ENCODE peak calls at places on chromosomes 12 and 14, in ten cellular contexts. One of them, this sample, is unnamed.

GRCh38 chr12:130183585-130184370 is 21.5 kb downstream of the FZD10 start:
- DNase-seq in stimulated activated naive B cell treated with anti-CD40 and anti-IgM and Interleukin-4, amounts not matched to agents 10 μg/mL and 1 μg/mL and 100 μg/mL, for 72 hours: no peak
- DNase-seq in NCI-H1105 treated with DMSO at 0.1 percent for 48 hours: no peak
- DNase-seq in spleen: no peak
- DNase-seq in NCI-H510A: no peak
- DNase-seq in transverse colon: no peak
- DNase-seq in T-helper 9 cell: no peak
- DNase-seq in nucleus accumbens: no peak
- DNase-seq in HT-29: no peak
- DNase-seq in CD4-positive, CD25-positive, alpha-beta regulatory T cell: no peak
- DNase-seq in this sample: no peak

GRCh38 chr12:126537961-126538530 is 1472.8 kb downstream of the AACS start:
- DNase-seq in transverse colon: no peak
- DNase-seq in nucleus accumbens: no peak
- DNase-seq in CD4-positive, CD25-positive, alpha-beta regulatory T cell: no peak
- DNase-seq in HT-29: no peak
- DNase-seq in NCI-H1105 treated with DMSO at 0.1 percent for 48 hours: no peak
- DNase-seq in spleen: no peak
- DNase-seq in stimulated activated naive B cell treated with anti-CD40 and anti-IgM and Interleukin-4, amounts not matched to agents 10 μg/mL and 1 μg/mL and 100 μg/mL, for 72 hours: no peak
- DNase-seq in T-helper 9 cell: no peak
- DNase-seq in NCI-H510A: no peak
- DNase-seq in this sample: no peak

GRCh38 chr14:24436355-24437019 is 6.1 kb downstream of the SDR39U1 start:
- DNase-seq in spleen: no peak
- DNase-seq in NCI-H510A: peak
- DNase-seq in transverse colon: no peak
- DNase-seq in HT-29: peak
- DNase-seq in nucleus accumbens: peak
- DNase-seq in CD4-positive, CD25-positive, alpha-beta regulatory T cell: peak
- DNase-seq in T-helper 9 cell: no peak
- DNase-seq in stimulated activated naive B cell treated with anti-CD40 and anti-IgM and Interleukin-4, amounts not matched to agents 10 μg/mL and 1 μg/mL and 100 μg/mL, for 72 hours: no peak
- DNase-seq in NCI-H1105 treated with DMSO at 0.1 percent for 48 hours: peak
- DNase-seq in this sample: no peak

GRCh38 chr12:10717410-10717809 is 5.7 kb downstream of the YBX3 start:
- DNase-seq in CD4-positive, CD25-positive, alpha-beta regulatory T cell: no peak
- DNase-seq in NCI-H510A: no peak
- DNase-seq in transverse colon: no peak
- DNase-seq in nucleus accumbens: no peak
- DNase-seq in spleen: no peak
- DNase-seq in HT-29: no peak
- DNase-seq in T-helper 9 cell: no peak
- DNase-seq in NCI-H1105 treated with DMSO at 0.1 percent for 48 hours: peak
- DNase-seq in stimulated activated naive B cell treated with anti-CD40 and anti-IgM and Interleukin-4, amounts not matched to agents 10 μg/mL and 1 μg/mL and 100 μg/mL, for 72 hours: no peak
- DNase-seq in this sample: no peak

GRCh38 chr12:26130728-26131127 is 5.9 kb upstream of the BHLHE41 start:
- DNase-seq in T-helper 9 cell: no peak
- DNase-seq in CD4-positive, CD25-positive, alpha-beta regulatory T cell: no peak
- DNase-seq in NCI-H510A: no peak
- DNase-seq in spleen: no peak
- DNase-seq in transverse colon: no peak
- DNase-seq in NCI-H1105 treated with DMSO at 0.1 percent for 48 hours: no peak
- DNase-seq in stimulated activated naive B cell treated with anti-CD40 and anti-IgM and Interleukin-4, amounts not matched to agents 10 μg/mL and 1 μg/mL and 100 μg/mL, for 72 hours: no peak
- DNase-seq in HT-29: no peak
- DNase-seq in nucleus accumbens: no peak
- DNase-seq in this sample: no peak

GRCh38 chr12:41190360-41190759 is 2.2 kb downstream of the PDZRN4 start:
- DNase-seq in stimulated activated naive B cell treated with anti-CD40 and anti-IgM and Interleukin-4, amounts not matched to agents 10 μg/mL and 1 μg/mL and 100 μg/mL, for 72 hours: no peak
- DNase-seq in transverse colon: no peak
- DNase-seq in NCI-H1105 treated with DMSO at 0.1 percent for 48 hours: peak
- DNase-seq in NCI-H510A: no peak
- DNase-seq in HT-29: no peak
- DNase-seq in T-helper 9 cell: no peak
- DNase-seq in CD4-positive, CD25-positive, alpha-beta regulatory T cell: no peak
- DNase-seq in nucleus accumbens: no peak
- DNase-seq in spleen: no peak
- DNase-seq in this sample: no peak

GRCh38 chr12:55060470-55060869 is 40.7 kb downstream of the NEUROD4 start:
- DNase-seq in HT-29: no peak
- DNase-seq in stimulated activated naive B cell treated with anti-CD40 and anti-IgM and Interleukin-4, amounts not matched to agents 10 μg/mL and 1 μg/mL and 100 μg/mL, for 72 hours: peak
- DNase-seq in nucleus accumbens: no peak
- DNase-seq in CD4-positive, CD25-positive, alpha-beta regulatory T cell: no peak
- DNase-seq in NCI-H1105 treated with DMSO at 0.1 percent for 48 hours: no peak
- DNase-seq in T-helper 9 cell: no peak
- DNase-seq in transverse colon: no peak
- DNase-seq in NCI-H510A: no peak
- DNase-seq in spleen: no peak
- DNase-seq in this sample: no peak

GRCh38 chr12:2457215-2458112 is 337.3 kb upstream of the FKBP4 start:
- DNase-seq in NCI-H510A: no peak
- DNase-seq in CD4-positive, CD25-positive, alpha-beta regulatory T cell: no peak
- DNase-seq in HT-29: no peak
- DNase-seq in spleen: no peak
- DNase-seq in transverse colon: no peak
- DNase-seq in NCI-H1105 treated with DMSO at 0.1 percent for 48 hours: no peak
- DNase-seq in nucleus accumbens: no peak
- DNase-seq in stimulated activated naive B cell treated with anti-CD40 and anti-IgM and Interleukin-4, amounts not matched to agents 10 μg/mL and 1 μg/mL and 100 μg/mL, for 72 hours: no peak
- DNase-seq in T-helper 9 cell: no peak
- DNase-seq in this sample: no peak

GRCh38 chr14:80586116-80586515 is 355.4 kb downstream of the CEP128 start:
- DNase-seq in stimulated activated naive B cell treated with anti-CD40 and anti-IgM and Interleukin-4, amounts not matched to agents 10 μg/mL and 1 μg/mL and 100 μg/mL, for 72 hours: no peak
- DNase-seq in spleen: no peak
- DNase-seq in NCI-H510A: no peak
- DNase-seq in CD4-positive, CD25-positive, alpha-beta regulatory T cell: no peak
- DNase-seq in transverse colon: no peak
- DNase-seq in HT-29: no peak
- DNase-seq in nucleus accumbens: no peak
- DNase-seq in T-helper 9 cell: no peak
- DNase-seq in NCI-H1105 treated with DMSO at 0.1 percent for 48 hours: no peak
- DNase-seq in this sample: no peak

GRCh38 chr14:57526942-57527341 is 33.3 kb upstream of the CCDC198 start:
- DNase-seq in stimulated activated naive B cell treated with anti-CD40 and anti-IgM and Interleukin-4, amounts not matched to agents 10 μg/mL and 1 μg/mL and 100 μg/mL, for 72 hours: no peak
- DNase-seq in spleen: no peak
- DNase-seq in NCI-H1105 treated with DMSO at 0.1 percent for 48 hours: no peak
- DNase-seq in NCI-H510A: no peak
- DNase-seq in CD4-positive, CD25-positive, alpha-beta regulatory T cell: no peak
- DNase-seq in nucleus accumbens: no peak
- DNase-seq in HT-29: no peak
- DNase-seq in T-helper 9 cell: no peak
- DNase-seq in transverse colon: no peak
- DNase-seq in this sample: no peak

GRCh38 chr14:69776875-69777453 is 10.0 kb downstream of the SRSF5 start:
- DNase-seq in stimulated activated naive B cell treated with anti-CD40 and anti-IgM and Interleukin-4, amounts not matched to agents 10 μg/mL and 1 μg/mL and 100 μg/mL, for 72 hours: no peak
- DNase-seq in NCI-H1105 treated with DMSO at 0.1 percent for 48 hours: no peak
- DNase-seq in nucleus accumbens: no peak
- DNase-seq in transverse colon: no peak
- DNase-seq in NCI-H510A: no peak
- DNase-seq in T-helper 9 cell: no peak
- DNase-seq in HT-29: no peak
- DNase-seq in spleen: no peak
- DNase-seq in CD4-positive, CD25-positive, alpha-beta regulatory T cell: peak
- DNase-seq in this sample: no peak

GRCh38 chr14:76687611-76688372 is 73.5 kb upstream of the VASH1 start:
- DNase-seq in T-helper 9 cell: no peak
- DNase-seq in transverse colon: peak
- DNase-seq in spleen: no peak
- DNase-seq in NCI-H510A: no peak
- DNase-seq in NCI-H1105 treated with DMSO at 0.1 percent for 48 hours: no peak
- DNase-seq in stimulated activated naive B cell treated with anti-CD40 and anti-IgM and Interleukin-4, amounts not matched to agents 10 μg/mL and 1 μg/mL and 100 μg/mL, for 72 hours: no peak
- DNase-seq in CD4-positive, CD25-positive, alpha-beta regulatory T cell: no peak
- DNase-seq in HT-29: no peak
- DNase-seq in nucleus accumbens: no peak
- DNase-seq in this sample: peak

GRCh38 chr14:50778757-50779483 is 52.0 kb downstream of the NIN start:
- DNase-seq in NCI-H510A: no peak
- DNase-seq in stimulated activated naive B cell treated with anti-CD40 and anti-IgM and Interleukin-4, amounts not matched to agents 10 μg/mL and 1 μg/mL and 100 μg/mL, for 72 hours: no peak
- DNase-seq in T-helper 9 cell: no peak
- DNase-seq in transverse colon: no peak
- DNase-seq in nucleus accumbens: no peak
- DNase-seq in spleen: no peak
- DNase-seq in HT-29: no peak
- DNase-seq in NCI-H1105 treated with DMSO at 0.1 percent for 48 hours: no peak
- DNase-seq in CD4-positive, CD25-positive, alpha-beta regulatory T cell: no peak
- DNase-seq in this sample: no peak

GRCh38 chr14:94481468-94482131 is 5.6 kb upstream of the SERPINA9 start:
- DNase-seq in nucleus accumbens: no peak
- DNase-seq in spleen: no peak
- DNase-seq in NCI-H510A: no peak
- DNase-seq in HT-29: no peak
- DNase-seq in T-helper 9 cell: no peak
- DNase-seq in stimulated activated naive B cell treated with anti-CD40 and anti-IgM and Interleukin-4, amounts not matched to agents 10 μg/mL and 1 μg/mL and 100 μg/mL, for 72 hours: no peak
- DNase-seq in NCI-H1105 treated with DMSO at 0.1 percent for 48 hours: no peak
- DNase-seq in CD4-positive, CD25-positive, alpha-beta regulatory T cell: no peak
- DNase-seq in transverse colon: no peak
- DNase-seq in this sample: no peak

GRCh38 chr12:59365133-59365532 is 230.7 kb upstream of the SLC16A7 start:
- DNase-seq in nucleus accumbens: no peak
- DNase-seq in T-helper 9 cell: no peak
- DNase-seq in NCI-H510A: no peak
- DNase-seq in HT-29: no peak
- DNase-seq in NCI-H1105 treated with DMSO at 0.1 percent for 48 hours: no peak
- DNase-seq in spleen: no peak
- DNase-seq in CD4-positive, CD25-positive, alpha-beta regulatory T cell: no peak
- DNase-seq in transverse colon: no peak
- DNase-seq in stimulated activated naive B cell treated with anti-CD40 and anti-IgM and Interleukin-4, amounts not matched to agents 10 μg/mL and 1 μg/mL and 100 μg/mL, for 72 hours: no peak
- DNase-seq in this sample: no peak

GRCh38 chr14:32762886-32763285 is 175.8 kb upstream of the NPAS3 start:
- DNase-seq in transverse colon: no peak
- DNase-seq in NCI-H510A: no peak
- DNase-seq in NCI-H1105 treated with DMSO at 0.1 percent for 48 hours: no peak
- DNase-seq in nucleus accumbens: no peak
- DNase-seq in spleen: no peak
- DNase-seq in CD4-positive, CD25-positive, alpha-beta regulatory T cell: no peak
- DNase-seq in HT-29: no peak
- DNase-seq in stimulated activated naive B cell treated with anti-CD40 and anti-IgM and Interleukin-4, amounts not matched to agents 10 μg/mL and 1 μg/mL and 100 μg/mL, for 72 hours: no peak
- DNase-seq in T-helper 9 cell: no peak
- DNase-seq in this sample: no peak

GRCh38 chr12:97456792-97457191 is 5.8 kb upstream of the RMST start:
- DNase-seq in NCI-H1105 treated with DMSO at 0.1 percent for 48 hours: peak
- DNase-seq in CD4-positive, CD25-positive, alpha-beta regulatory T cell: no peak
- DNase-seq in transverse colon: no peak
- DNase-seq in stimulated activated naive B cell treated with anti-CD40 and anti-IgM and Interleukin-4, amounts not matched to agents 10 μg/mL and 1 μg/mL and 100 μg/mL, for 72 hours: no peak
- DNase-seq in T-helper 9 cell: no peak
- DNase-seq in HT-29: no peak
- DNase-seq in spleen: no peak
- DNase-seq in nucleus accumbens: no peak
- DNase-seq in NCI-H510A: no peak
- DNase-seq in this sample: no peak

GRCh38 chr12:1575287-1575798 is 19.0 kb downstream of the FBXL14 start:
- DNase-seq in NCI-H510A: no peak
- DNase-seq in T-helper 9 cell: no peak
- DNase-seq in NCI-H1105 treated with DMSO at 0.1 percent for 48 hours: no peak
- DNase-seq in stimulated activated naive B cell treated with anti-CD40 and anti-IgM and Interleukin-4, amounts not matched to agents 10 μg/mL and 1 μg/mL and 100 μg/mL, for 72 hours: no peak
- DNase-seq in CD4-positive, CD25-positive, alpha-beta regulatory T cell: no peak
- DNase-seq in nucleus accumbens: no peak
- DNase-seq in spleen: no peak
- DNase-seq in HT-29: no peak
- DNase-seq in transverse colon: no peak
- DNase-seq in this sample: no peak

GRCh38 chr14:49882826-49883694 is 9.8 kb upstream of the ARF6 start:
- DNase-seq in NCI-H1105 treated with DMSO at 0.1 percent for 48 hours: no peak
- DNase-seq in nucleus accumbens: no peak
- DNase-seq in NCI-H510A: no peak
- DNase-seq in transverse colon: no peak
- DNase-seq in T-helper 9 cell: no peak
- DNase-seq in CD4-positive, CD25-positive, alpha-beta regulatory T cell: no peak
- DNase-seq in spleen: no peak
- DNase-seq in HT-29: no peak
- DNase-seq in stimulated activated naive B cell treated with anti-CD40 and anti-IgM and Interleukin-4, amounts not matched to agents 10 μg/mL and 1 μg/mL and 100 μg/mL, for 72 hours: no peak
- DNase-seq in this sample: no peak

GRCh38 chr14:65070710-65071033 is 31.6 kb downstream of the MAX start:
- DNase-seq in stimulated activated naive B cell treated with anti-CD40 and anti-IgM and Interleukin-4, amounts not matched to agents 10 μg/mL and 1 μg/mL and 100 μg/mL, for 72 hours: no peak
- DNase-seq in NCI-H510A: no peak
- DNase-seq in spleen: no peak
- DNase-seq in HT-29: peak
- DNase-seq in transverse colon: peak
- DNase-seq in nucleus accumbens: no peak
- DNase-seq in CD4-positive, CD25-positive, alpha-beta regulatory T cell: no peak
- DNase-seq in T-helper 9 cell: no peak
- DNase-seq in NCI-H1105 treated with DMSO at 0.1 percent for 48 hours: peak
- DNase-seq in this sample: no peak

GRCh38 chr14:99137913-99138571 is 134.0 kb downstream of the BCL11B start:
- DNase-seq in spleen: peak
- DNase-seq in T-helper 9 cell: no peak
- DNase-seq in transverse colon: no peak
- DNase-seq in NCI-H1105 treated with DMSO at 0.1 percent for 48 hours: no peak
- DNase-seq in NCI-H510A: no peak
- DNase-seq in stimulated activated naive B cell treated with anti-CD40 and anti-IgM and Interleukin-4, amounts not matched to agents 10 μg/mL and 1 μg/mL and 100 μg/mL, for 72 hours: no peak
- DNase-seq in HT-29: no peak
- DNase-seq in nucleus accumbens: no peak
- DNase-seq in CD4-positive, CD25-positive, alpha-beta regulatory T cell: peak
- DNase-seq in this sample: no peak

GRCh38 chr12:52759695-52760094 is 17.4 kb downstream of the KRT76 start:
- DNase-seq in nucleus accumbens: no peak
- DNase-seq in transverse colon: no peak
- DNase-seq in NCI-H1105 treated with DMSO at 0.1 percent for 48 hours: no peak
- DNase-seq in CD4-positive, CD25-positive, alpha-beta regulatory T cell: no peak
- DNase-seq in spleen: no peak
- DNase-seq in T-helper 9 cell: no peak
- DNase-seq in stimulated activated naive B cell treated with anti-CD40 and anti-IgM and Interleukin-4, amounts not matched to agents 10 μg/mL and 1 μg/mL and 100 μg/mL, for 72 hours: no peak
- DNase-seq in HT-29: no peak
- DNase-seq in NCI-H510A: no peak
- DNase-seq in this sample: no peak

GRCh38 chr14:92380582-92380981 is 57.6 kb downstream of the SLC24A4 start:
- DNase-seq in NCI-H510A: no peak
- DNase-seq in T-helper 9 cell: no peak
- DNase-seq in HT-29: no peak
- DNase-seq in spleen: no peak
- DNase-seq in CD4-positive, CD25-positive, alpha-beta regulatory T cell: no peak
- DNase-seq in stimulated activated naive B cell treated with anti-CD40 and anti-IgM and Interleukin-4, amounts not matched to agents 10 μg/mL and 1 μg/mL and 100 μg/mL, for 72 hours: no peak
- DNase-seq in nucleus accumbens: no peak
- DNase-seq in transverse colon: no peak
- DNase-seq in NCI-H1105 treated with DMSO at 0.1 percent for 48 hours: no peak
- DNase-seq in this sample: no peak

GRCh38 chr12:122981587-122982493 is 1.4 kb downstream of the ARL6IP4 start:
- DNase-seq in T-helper 9 cell: no peak
- DNase-seq in nucleus accumbens: no peak
- DNase-seq in spleen: peak
- DNase-seq in NCI-H1105 treated with DMSO at 0.1 percent for 48 hours: no peak
- DNase-seq in stimulated activated naive B cell treated with anti-CD40 and anti-IgM and Interleukin-4, amounts not matched to agents 10 μg/mL and 1 μg/mL and 100 μg/mL, for 72 hours: no peak
- DNase-seq in NCI-H510A: no peak
- DNase-seq in transverse colon: no peak
- DNase-seq in HT-29: no peak
- DNase-seq in CD4-positive, CD25-positive, alpha-beta regulatory T cell: no peak
- DNase-seq in this sample: no peak

GRCh38 chr12:57085999-57086950 is 2.6 kb upstream of the NAB2 start:
- DNase-seq in stimulated activated naive B cell treated with anti-CD40 and anti-IgM and Interleukin-4, amounts not matched to agents 10 μg/mL and 1 μg/mL and 100 μg/mL, for 72 hours: no peak
- DNase-seq in CD4-positive, CD25-positive, alpha-beta regulatory T cell: peak
- DNase-seq in T-helper 9 cell: peak
- DNase-seq in spleen: peak
- DNase-seq in HT-29: no peak
- DNase-seq in transverse colon: peak
- DNase-seq in NCI-H510A: no peak
- DNase-seq in nucleus accumbens: peak
- DNase-seq in NCI-H1105 treated with DMSO at 0.1 percent for 48 hours: peak
- DNase-seq in this sample: peak

GRCh38 chr14:37399517-37399916 is 195.5 kb downstream of the FOXA1 start:
- DNase-seq in nucleus accumbens: no peak
- DNase-seq in T-helper 9 cell: no peak
- DNase-seq in HT-29: no peak
- DNase-seq in spleen: no peak
- DNase-seq in NCI-H1105 treated with DMSO at 0.1 percent for 48 hours: peak
- DNase-seq in transverse colon: no peak
- DNase-seq in CD4-positive, CD25-positive, alpha-beta regulatory T cell: no peak
- DNase-seq in NCI-H510A: no peak
- DNase-seq in stimulated activated naive B cell treated with anti-CD40 and anti-IgM and Interleukin-4, amounts not matched to agents 10 μg/mL and 1 μg/mL and 100 μg/mL, for 72 hours: no peak
- DNase-seq in this sample: no peak

GRCh38 chr12:84723988-84724387 is 188.6 kb downstream of the SLC6A15 start:
- DNase-seq in HT-29: no peak
- DNase-seq in nucleus accumbens: no peak
- DNase-seq in NCI-H510A: no peak
- DNase-seq in stimulated activated naive B cell treated with anti-CD40 and anti-IgM and Interleukin-4, amounts not matched to agents 10 μg/mL and 1 μg/mL and 100 μg/mL, for 72 hours: no peak
- DNase-seq in NCI-H1105 treated with DMSO at 0.1 percent for 48 hours: no peak
- DNase-seq in T-helper 9 cell: no peak
- DNase-seq in transverse colon: no peak
- DNase-seq in CD4-positive, CD25-positive, alpha-beta regulatory T cell: no peak
- DNase-seq in spleen: no peak
- DNase-seq in this sample: no peak